ENCODE peak calls at places on chromosome 12, in four cellular contexts. P is GM04503, G is neuronal stem cell, V is GM04504. J is an unnamed sample.

GRCh38 chr12:123445388-123446344 is 9.2 kb upstream of the RILPL2 start:
- DNase-seq in P (peak; percentile 49), G (no peak), V (peak; percentile 58), J (no peak)

GRCh38 chr12:100020370-100020769 is 35.6 kb upstream of the ANKS1B start:
- DNase-seq in P (no peak), G (no peak), V (no peak), J (no peak)

GRCh38 chr12:93982847-93983315 is 165.5 kb upstream of the PLXNC1 start:
- DNase-seq in P (peak; percentile 62), G (no peak), V (peak; percentile 50), J (no peak)

GRCh38 chr12:110917961-110918360 is 2.4 kb downstream of the MYL2 start:
- DNase-seq in P (no peak), G (no peak), V (no peak), J (no peak)

GRCh38 chr12:43742106-43742505 is 16.5 kb downstream of the PUS7L start:
- DNase-seq in P (peak; percentile 58), G (no peak), V (peak; percentile 39), J (no peak)

GRCh38 chr12:14317362-14318146 is 47.9 kb upstream of the ATF7IP start:
- DNase-seq in P (no peak), G (no peak), V (no peak), J (no peak)

GRCh38 chr12:124403273-124403672 is 108.4 kb downstream of the RFLNA start:
- DNase-seq in P (no peak), G (no peak), V (no peak), J (no peak)

GRCh38 chr12:84070311-84070710 is 842.3 kb downstream of the SLC6A15 start:
- DNase-seq in P (peak; percentile 93), G (no peak), V (peak; percentile 96), J (no peak)

GRCh38 chr12:104721065-104721458 is 237.0 kb downstream of the SLC41A2 start:
- DNase-seq in P (no peak), G (no peak), V (no peak), J (no peak)

GRCh38 chr12:79637093-79637492 is 53.7 kb downstream of the PAWR start:
- DNase-seq in P (no peak), G (no peak), V (no peak), J (no peak)